ENCODE peak calls at places on chromosomes 6 and 20, in nine cellular contexts. C, Q, F, E, X, B, O, T and N are unnamed samples.

GRCh38 chr6:102028173-102028572 is 634.7 kb downstream of the GRIK2 start:
- DNase-seq in C (no peak), Q (no peak), F (no peak), E (no peak), X (no peak), B (no peak), O (no peak), T (no peak), N (no peak)

GRCh38 chr6:73394577-73395354 is at the start of gene DDX43:
- DNase-seq in C (peak), Q (peak), F (peak), E (peak), X (no peak), B (peak), O (no peak), T (no peak), N (no peak)

GRCh38 chr20:12207875-12208274 is 290.2 kb downstream of the BTBD3 start:
- DNase-seq in C (no peak), Q (peak), F (peak), E (peak), X (peak), B (no peak), O (no peak), T (peak), N (peak)

GRCh38 chr20:5670874-5671273 is 79.3 kb upstream of the SHLD1 start:
- DNase-seq in C (no peak), Q (no peak), F (no peak), E (no peak), X (no peak), B (no peak), O (no peak), T (no peak), N (no peak)

GRCh38 chr6:2244261-2245102 is 923 bp downstream of the GMDS start:
- DNase-seq in C (no peak), Q (no peak), F (peak), E (peak), X (no peak), B (no peak), O (no peak), T (peak), N (peak)

GRCh38 chr6:18359237-18359885 is 27.8 kb upstream of the RNF144B start:
- DNase-seq in C (no peak), Q (no peak), F (no peak), E (no peak), X (no peak), B (no peak), O (no peak), T (peak), N (no peak)

GRCh38 chr20:41200446-41201202 is 63.3 kb downstream of the PLCG1 start:
- DNase-seq in C (no peak), Q (peak), F (no peak), E (no peak), X (peak), B (no peak), O (no peak), T (no peak), N (no peak)

GRCh38 chr6:36127462-36128016 is 2.8 kb upstream of the MAPK13 start:
- DNase-seq in C (no peak), Q (peak), F (no peak), E (no peak), X (no peak), B (no peak), O (no peak), T (no peak), N (no peak)

GRCh38 chr20:562232-562897 is 18.8 kb upstream of the CSNK2A1 start:
- DNase-seq in C (no peak), Q (no peak), F (no peak), E (no peak), X (no peak), B (no peak), O (no peak), T (no peak), N (no peak)

GRCh38 chr6:169172946-169173345 is 80.7 kb downstream of the THBS2 start:
- DNase-seq in C (no peak), Q (peak), F (no peak), E (no peak), X (no peak), B (no peak), O (no peak), T (no peak), N (no peak)

GRCh38 chr20:63651942-63652191 is 1.4 kb downstream of the STMN3 start:
- DNase-seq in C (no peak), Q (no peak), F (no peak), E (no peak), X (no peak), B (no peak), O (no peak), T (no peak), N (no peak)

GRCh38 chr6:22146581-22147468 is 150.0 kb downstream of the PRL start:
- DNase-seq in C (no peak), Q (no peak), F (no peak), E (no peak), X (no peak), B (no peak), O (peak), T (no peak), N (peak)

GRCh38 chr6:136721467-136721866 is 70.8 kb downstream of the MAP3K5 start:
- DNase-seq in C (no peak), Q (no peak), F (no peak), E (no peak), X (no peak), B (no peak), O (no peak), T (no peak), N (no peak)
- H3K4me3 ChIP-seq in C (no peak), Q (no peak), F (no peak), E (no peak), X (no peak), B (no peak), O (no peak), T (no peak), N (no peak)

DNA sequence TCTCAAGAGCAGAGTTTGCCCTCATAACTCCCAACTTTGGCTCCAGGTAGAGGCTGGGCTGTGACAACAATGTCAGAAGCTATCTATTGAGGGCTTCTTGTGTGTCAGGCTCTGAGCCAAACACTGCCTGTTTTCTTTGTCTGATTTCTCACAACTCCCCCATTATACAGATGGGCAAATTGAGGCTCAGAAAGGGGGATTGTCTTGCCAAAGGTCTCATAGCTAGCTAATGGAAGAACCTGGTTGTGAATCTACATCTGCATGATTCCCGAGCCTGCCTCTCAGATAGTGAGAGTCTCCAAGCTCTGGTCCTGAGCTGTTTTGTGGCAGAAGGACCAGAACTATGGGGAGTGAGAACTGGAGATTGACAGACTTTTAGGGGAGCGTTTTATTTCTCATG is 1.4 kb downstream of the CD40 start:
- DNase-seq in C (no peak), Q (no peak), F (no peak), E (no peak), X (no peak), B (no peak), O (no peak), T (no peak), N (no peak)
- H3K4me3 ChIP-seq in C (no peak), Q (no peak), F (peak), E (no peak), X (no peak), B (no peak), O (no peak), T (peak), N (no peak)

GRCh38 chr20:25197173-25197869 is 1.8 kb downstream of the ENTPD6 start:
- DNase-seq in C (no peak), Q (no peak), F (peak), E (peak), X (no peak), B (peak), O (no peak), T (peak), N (no peak)
- H3K4me3 ChIP-seq in C (no peak), Q (peak), F (no peak), E (peak), X (no peak), B (peak), O (peak), T (peak), N (no peak)

GRCh38 chr6:27216874-27217273 is 30.6 kb upstream of the PRSS16 start:
- DNase-seq in C (no peak), Q (no peak), F (no peak), E (no peak), X (no peak), B (no peak), O (no peak), T (no peak), N (no peak)

GRCh38 chr6:27209167-27209566 is 38.3 kb upstream of the PRSS16 start:
- DNase-seq in C (no peak), Q (no peak), F (no peak), E (no peak), X (no peak), B (no peak), O (no peak), T (no peak), N (no peak)

GRCh38 chr6:27213544-27214125 is 33.9 kb upstream of the PRSS16 start:
- DNase-seq in C (no peak), Q (peak), F (no peak), E (no peak), X (no peak), B (no peak), O (no peak), T (no peak), N (no peak)

GRCh38 chr6:27209659-27210269 is 37.7 kb upstream of the PRSS16 start:
- DNase-seq in C (no peak), Q (no peak), F (no peak), E (no peak), X (no peak), B (no peak), O (no peak), T (no peak), N (no peak)

GRCh38 chr6:27214126-27214601 is 33.3 kb upstream of the PRSS16 start:
- DNase-seq in C (no peak), Q (no peak), F (no peak), E (no peak), X (no peak), B (no peak), O (no peak), T (no peak), N (no peak)
- H3K4me3 ChIP-seq in C (no peak), Q (no peak), F (no peak), E (no peak), X (peak), B (no peak), O (no peak), T (no peak), N (no peak)

DNA sequence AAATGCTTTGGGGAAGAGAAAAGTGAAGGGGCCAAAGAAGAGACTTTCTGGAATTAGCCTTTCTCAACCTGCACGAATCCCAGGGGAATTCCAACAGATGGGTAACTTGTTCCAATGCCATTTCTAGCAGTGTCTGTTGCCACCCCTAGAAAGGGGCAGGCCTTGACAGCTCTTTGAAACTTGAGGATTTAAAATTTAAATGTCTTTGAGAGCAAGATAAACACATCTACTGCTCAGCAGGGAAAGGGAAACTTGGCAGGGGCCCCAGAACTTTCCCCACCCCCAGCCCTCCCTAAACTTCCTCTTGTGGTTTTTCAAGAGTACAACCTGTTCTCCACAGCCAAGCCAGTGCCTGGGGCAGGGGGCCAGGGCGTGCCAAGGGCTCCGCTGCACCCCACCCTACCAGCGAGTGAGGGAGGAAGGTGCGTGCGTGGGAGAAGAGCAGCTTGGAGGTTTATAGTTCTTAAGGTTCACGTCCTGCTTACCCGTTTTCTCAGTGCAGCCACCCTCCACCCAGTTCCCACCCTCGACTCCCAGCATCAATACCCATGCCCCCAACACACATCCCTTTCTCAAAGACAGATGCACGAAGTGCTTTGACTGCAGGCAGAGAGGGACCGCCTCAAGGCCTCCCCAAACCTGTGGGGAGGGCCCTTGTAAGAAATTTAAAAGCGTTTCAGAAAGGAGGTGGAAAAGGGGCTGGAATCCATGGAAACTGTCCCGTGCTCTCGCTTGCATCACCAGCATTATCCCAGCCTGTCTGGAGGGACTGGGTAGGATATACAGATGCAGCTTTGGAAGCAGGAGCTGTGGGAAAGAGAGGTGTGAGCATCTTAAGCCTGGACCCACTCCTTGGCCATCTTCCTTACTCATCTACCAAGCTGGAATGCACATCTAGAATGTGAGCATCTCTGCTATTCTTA is 4.5 kb upstream of the TAF8 start:
- DNase-seq in C (peak), Q (peak), F (peak), E (peak), X (peak), B (peak), O (peak), T (peak), N (peak)
- H3K4me3 ChIP-seq in C (peak), Q (peak), F (peak), E (no peak), X (peak), B (peak), O (peak), T (peak), N (peak)

DNA sequence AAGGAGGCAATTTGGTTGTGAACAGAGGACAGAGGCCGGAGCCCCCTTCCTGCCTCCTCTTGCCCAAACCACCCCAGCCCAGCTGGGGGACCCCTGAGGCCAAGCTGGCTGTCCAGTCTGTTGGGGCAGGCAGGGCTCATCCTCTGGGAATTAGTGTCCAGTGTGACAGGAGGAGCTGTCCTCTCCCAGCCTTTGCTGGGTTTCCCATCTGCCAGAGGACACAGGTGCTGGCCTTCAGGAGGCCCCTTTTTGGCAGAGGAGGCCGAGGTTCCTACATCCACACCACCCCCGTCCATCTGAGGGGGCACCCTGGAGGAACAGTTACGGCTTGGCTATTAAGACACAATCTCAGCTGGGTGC is 44.7 kb upstream of the MDGA1 start:
- DNase-seq in C (no peak), Q (no peak), F (no peak), E (no peak), X (no peak), B (no peak), O (no peak), T (no peak), N (no peak)
- H3K4me3 ChIP-seq in C (no peak), Q (no peak), F (no peak), E (no peak), X (no peak), B (no peak), O (no peak), T (no peak), N (no peak)